ENCODE peak calls at places on chromosomes 1 and 21, in six cellular contexts. One of them, this sample, is unnamed.

GRCh38 chr1:15932612-15933011 is 43.3 kb downstream of the ZBTB17 start:
- DNase-seq in fibroblast of lung: no peak
- DNase-seq in effector memory CD4-positive, alpha-beta T cell: no peak
- DNase-seq in aorta: no peak
- DNase-seq in T follicular helper cell: no peak
- DNase-seq in stomach: no peak
- DNase-seq in this sample: no peak

GRCh38 chr1:233025566-233025965 is 75.2 kb downstream of the NTPCR start:
- DNase-seq in fibroblast of lung: no peak
- DNase-seq in effector memory CD4-positive, alpha-beta T cell: no peak
- DNase-seq in aorta: no peak
- DNase-seq in T follicular helper cell: no peak
- DNase-seq in stomach: no peak
- DNase-seq in this sample: no peak

GRCh38 chr1:183349201-183349711 is 68.9 kb downstream of the NMNAT2 start:
- DNase-seq in fibroblast of lung: peak; percentile 19
- DNase-seq in effector memory CD4-positive, alpha-beta T cell: no peak
- DNase-seq in aorta: peak; percentile 50
- DNase-seq in T follicular helper cell: no peak
- DNase-seq in stomach: no peak
- DNase-seq in this sample: no peak

GRCh38 chr1:36457691-36458090 is 6.5 kb downstream of the MRPS15 start:
- DNase-seq in fibroblast of lung: no peak
- DNase-seq in effector memory CD4-positive, alpha-beta T cell: no peak
- DNase-seq in aorta: no peak
- DNase-seq in T follicular helper cell: no peak
- DNase-seq in stomach: no peak
- DNase-seq in this sample: no peak

GRCh38 chr1:67701876-67702275 is 16.9 kb downstream of the GADD45A start:
- DNase-seq in fibroblast of lung: no peak
- DNase-seq in effector memory CD4-positive, alpha-beta T cell: no peak
- DNase-seq in aorta: no peak
- DNase-seq in T follicular helper cell: no peak
- DNase-seq in stomach: no peak
- DNase-seq in this sample: no peak

GRCh38 chr1:234683856-234684632 is 74.1 kb upstream of the IRF2BP2 start:
- DNase-seq in fibroblast of lung: peak; percentile 86
- DNase-seq in effector memory CD4-positive, alpha-beta T cell: no peak
- DNase-seq in aorta: no peak
- DNase-seq in T follicular helper cell: no peak
- DNase-seq in stomach: peak; percentile 68
- DNase-seq in this sample: peak; percentile 10

GRCh38 chr1:12011998-12012397 is 7.3 kb upstream of the MIIP start:
- DNase-seq in fibroblast of lung: no peak
- DNase-seq in effector memory CD4-positive, alpha-beta T cell: no peak
- DNase-seq in aorta: no peak
- DNase-seq in T follicular helper cell: no peak
- DNase-seq in stomach: no peak
- DNase-seq in this sample: no peak

GRCh38 chr1:201622353-201622752 is 83.4 kb downstream of the NAV1 start:
- DNase-seq in fibroblast of lung: no peak
- DNase-seq in effector memory CD4-positive, alpha-beta T cell: no peak
- DNase-seq in aorta: no peak
- DNase-seq in T follicular helper cell: no peak
- DNase-seq in stomach: no peak
- DNase-seq in this sample: no peak

GRCh38 chr1:29933110-29933509 is 696.8 kb downstream of the PTPRU start:
- DNase-seq in fibroblast of lung: no peak
- DNase-seq in effector memory CD4-positive, alpha-beta T cell: no peak
- DNase-seq in aorta: no peak
- DNase-seq in T follicular helper cell: no peak
- DNase-seq in stomach: no peak
- DNase-seq in this sample: peak; percentile 25

GRCh38 chr1:203467550-203467921 is 8.1 kb upstream of the PRELP start:
- DNase-seq in fibroblast of lung: peak; percentile 37
- DNase-seq in effector memory CD4-positive, alpha-beta T cell: no peak
- DNase-seq in aorta: peak; percentile 89
- DNase-seq in T follicular helper cell: no peak
- DNase-seq in stomach: peak; percentile 40
- DNase-seq in this sample: no peak

GRCh38 chr1:231139659-231140650 is 21.9 kb upstream of the TRIM67 start:
- DNase-seq in fibroblast of lung: peak; percentile 93
- DNase-seq in effector memory CD4-positive, alpha-beta T cell: no peak
- DNase-seq in aorta: no peak
- DNase-seq in T follicular helper cell: no peak
- DNase-seq in stomach: no peak
- DNase-seq in this sample: peak; percentile 5

GRCh38 chr1:155919801-155920200 is 8.7 kb upstream of the RIT1 start:
- DNase-seq in fibroblast of lung: no peak
- DNase-seq in effector memory CD4-positive, alpha-beta T cell: no peak
- DNase-seq in aorta: no peak
- DNase-seq in T follicular helper cell: no peak
- DNase-seq in stomach: no peak
- DNase-seq in this sample: no peak

GRCh38 chr1:148317288-148317985 is 165.4 kb upstream of the NBPF11 start:
- DNase-seq in fibroblast of lung: no peak
- DNase-seq in effector memory CD4-positive, alpha-beta T cell: no peak
- DNase-seq in aorta: no peak
- DNase-seq in T follicular helper cell: no peak
- DNase-seq in stomach: no peak
- DNase-seq in this sample: peak; percentile 20

GRCh38 chr1:78277253-78277652 is 213.5 kb upstream of the PTGFR start:
- DNase-seq in fibroblast of lung: peak; percentile 71
- DNase-seq in effector memory CD4-positive, alpha-beta T cell: no peak
- DNase-seq in aorta: no peak
- DNase-seq in T follicular helper cell: no peak
- DNase-seq in stomach: no peak
- DNase-seq in this sample: no peak

GRCh38 chr21:27219068-27219467 is 252.2 kb upstream of the ADAMTS5 start:
- DNase-seq in fibroblast of lung: peak; percentile 64
- DNase-seq in effector memory CD4-positive, alpha-beta T cell: no peak
- DNase-seq in aorta: no peak
- DNase-seq in T follicular helper cell: no peak
- DNase-seq in stomach: no peak
- DNase-seq in this sample: no peak

GRCh38 chr1:31336687-31337467 is 36.0 kb downstream of the FABP3 start:
- DNase-seq in fibroblast of lung: peak; percentile 8
- DNase-seq in effector memory CD4-positive, alpha-beta T cell: no peak
- DNase-seq in aorta: no peak
- DNase-seq in T follicular helper cell: no peak
- DNase-seq in stomach: no peak
- DNase-seq in this sample: no peak

GRCh38 chr21:42569732-42570301 is 56.2 kb downstream of the SLC37A1 start:
- DNase-seq in fibroblast of lung: no peak
- DNase-seq in effector memory CD4-positive, alpha-beta T cell: no peak
- DNase-seq in aorta: peak; percentile 21
- DNase-seq in T follicular helper cell: no peak
- DNase-seq in stomach: peak; percentile 24
- DNase-seq in this sample: no peak

GRCh38 chr1:236734141-236734765 is 48.0 kb downstream of the ACTN2 start:
- DNase-seq in fibroblast of lung: peak; percentile 3
- DNase-seq in effector memory CD4-positive, alpha-beta T cell: no peak
- DNase-seq in aorta: no peak
- DNase-seq in T follicular helper cell: no peak
- DNase-seq in stomach: no peak
- DNase-seq in this sample: no peak

GRCh38 chr21:36388835-36389234 is 3.6 kb downstream of the CHAF1B start:
- DNase-seq in fibroblast of lung: peak; percentile 35
- DNase-seq in effector memory CD4-positive, alpha-beta T cell: no peak
- DNase-seq in aorta: no peak
- DNase-seq in T follicular helper cell: no peak
- DNase-seq in stomach: no peak
- DNase-seq in this sample: peak; percentile 27

GRCh38 chr1:62299426-62300200 is 19.6 kb downstream of the KANK4 start:
- DNase-seq in fibroblast of lung: no peak
- DNase-seq in effector memory CD4-positive, alpha-beta T cell: no peak
- DNase-seq in aorta: no peak
- DNase-seq in T follicular helper cell: no peak
- DNase-seq in stomach: peak; percentile 71
- DNase-seq in this sample: peak; percentile 47

GRCh38 chr1:212655668-212656440 is 43.8 kb downstream of the BATF3 start:
- DNase-seq in fibroblast of lung: no peak
- DNase-seq in effector memory CD4-positive, alpha-beta T cell: no peak
- DNase-seq in aorta: no peak
- DNase-seq in T follicular helper cell: no peak
- DNase-seq in stomach: no peak
- DNase-seq in this sample: no peak

GRCh38 chr1:19029191-19030085 is 73.0 kb upstream of the IFFO2 start:
- DNase-seq in fibroblast of lung: peak; percentile 65
- DNase-seq in effector memory CD4-positive, alpha-beta T cell: no peak
- DNase-seq in aorta: no peak
- DNase-seq in T follicular helper cell: no peak
- DNase-seq in stomach: no peak
- DNase-seq in this sample: no peak

GRCh38 chr1:23444104-23444533 is 19.6 kb upstream of the TCEA3 start:
- DNase-seq in fibroblast of lung: peak; percentile 94
- DNase-seq in effector memory CD4-positive, alpha-beta T cell: no peak
- DNase-seq in aorta: peak; percentile 80
- DNase-seq in T follicular helper cell: no peak
- DNase-seq in stomach: peak; percentile 38
- DNase-seq in this sample: no peak

GRCh38 chr1:225888898-225889690 is at the start of gene LEFTY1:
- DNase-seq in fibroblast of lung: peak; percentile 52
- DNase-seq in effector memory CD4-positive, alpha-beta T cell: no peak
- DNase-seq in aorta: no peak
- DNase-seq in T follicular helper cell: no peak
- DNase-seq in stomach: no peak
- DNase-seq in this sample: peak; percentile 95

GRCh38 chr21:45801129-45801735 is 157.7 kb downstream of the PCBP3 start:
- DNase-seq in fibroblast of lung: no peak
- DNase-seq in effector memory CD4-positive, alpha-beta T cell: no peak
- DNase-seq in aorta: no peak
- DNase-seq in T follicular helper cell: no peak
- DNase-seq in stomach: no peak
- DNase-seq in this sample: no peak

GRCh38 chr1:158818560-158818959 is 12.6 kb upstream of the MNDA start:
- DNase-seq in fibroblast of lung: no peak
- DNase-seq in effector memory CD4-positive, alpha-beta T cell: no peak
- DNase-seq in aorta: no peak
- DNase-seq in T follicular helper cell: no peak
- DNase-seq in stomach: no peak
- DNase-seq in this sample: no peak

GRCh38 chr21:29185172-29185571 is 54.7 kb downstream of the MAP3K7CL start:
- DNase-seq in fibroblast of lung: no peak
- DNase-seq in effector memory CD4-positive, alpha-beta T cell: no peak
- DNase-seq in aorta: no peak
- DNase-seq in T follicular helper cell: no peak
- DNase-seq in stomach: no peak
- DNase-seq in this sample: no peak

This sample was measured in left kidney.